ENCODE peak calls at places on chromosomes 12 and 14, in nine cellular contexts. O, F, B, L, D, T, S, I and V are unnamed samples.

GRCh38 chr14:76917759-76918175 is 91.6 kb downstream of the LRRC74A start:
- DNase-seq in O (no peak), F (no peak), B (peak; percentile 65), L (no peak), D (no peak), T (no peak), S (no peak), I (peak; percentile 81), V (no peak)

GRCh38 chr14:94382684-94383663 is 5.4 kb downstream of the SERPINA1 start:
- DNase-seq in O (no peak), F (no peak), B (no peak), L (no peak), D (no peak), T (no peak), S (no peak), I (no peak), V (no peak)

GRCh38 chr12:70774055-70774454 is 136.8 kb upstream of the PTPRB start:
- DNase-seq in O (no peak), F (no peak), B (no peak), L (no peak), D (peak; percentile 54), T (no peak), S (peak; percentile 80), I (no peak), V (no peak)

GRCh38 chr12:126608607-126609175 is 1543.5 kb downstream of the AACS start:
- DNase-seq in O (peak; percentile 7), F (no peak), B (no peak), L (no peak), D (no peak), T (no peak), S (no peak), I (no peak), V (no peak)

GRCh38 chr14:37230551-37231194 is 32.9 kb downstream of the MIPOL1 start:
- DNase-seq in O (peak; percentile 55), F (no peak), B (no peak), L (peak; percentile 71), D (peak; percentile 32), T (no peak), S (peak; percentile 69), I (no peak), V (no peak)

GRCh38 chr12:53868516-53868986 is 70.1 kb upstream of the HOXC13 start:
- DNase-seq in O (no peak), F (no peak), B (no peak), L (no peak), D (no peak), T (no peak), S (peak; percentile 82), I (no peak), V (no peak)

GRCh38 chr12:40144023-40144422 is 38.1 kb upstream of the SLC2A13 start:
- DNase-seq in O (no peak), F (no peak), B (no peak), L (no peak), D (no peak), T (no peak), S (no peak), I (no peak), V (no peak)

GRCh38 chr12:106096376-106096775 is 42.4 kb downstream of the NUAK1 start:
- DNase-seq in O (no peak), F (no peak), B (peak; percentile 28), L (no peak), D (no peak), T (no peak), S (peak; percentile 83), I (no peak), V (no peak)

GRCh38 chr12:71664411-71665108 is 459 bp downstream of the THAP2 start:
- DNase-seq in O (no peak), F (no peak), B (no peak), L (no peak), D (no peak), T (no peak), S (peak; percentile 19), I (no peak), V (no peak)

GRCh38 chr12:103855036-103855712 is 14.1 kb upstream of the NT5DC3 start:
- DNase-seq in O (no peak), F (no peak), B (no peak), L (peak; percentile 52), D (no peak), T (no peak), S (no peak), I (no peak), V (no peak)

GRCh38 chr12:29996993-29997392 is 213.3 kb upstream of the TMTC1 start:
- DNase-seq in O (no peak), F (no peak), B (no peak), L (no peak), D (no peak), T (no peak), S (no peak), I (no peak), V (no peak)

GRCh38 chr14:104363891-104364760 is 215.4 kb upstream of the C14orf180 start:
- DNase-seq in O (no peak), F (no peak), B (peak; percentile 78), L (no peak), D (no peak), T (no peak), S (no peak), I (peak; percentile 53), V (no peak)

GRCh38 chr12:34396006-34396860 is 373.9 kb downstream of the ALG10 start:
- DNase-seq in O (no peak), F (no peak), B (peak; percentile 7), L (no peak), D (no peak), T (no peak), S (no peak), I (peak; percentile 28), V (no peak)

GRCh38 chr14:105091335-105092123 is 26.3 kb upstream of the GPR132 start:
- DNase-seq in O (no peak), F (no peak), B (peak; percentile 94), L (peak; percentile 30), D (peak; percentile 47), T (peak; percentile 30), S (peak; percentile 94), I (peak; percentile 88), V (no peak)

GRCh38 chr14:105200074-105200473 is 19.0 kb upstream of the NUDT14 start:
- DNase-seq in O (no peak), F (no peak), B (no peak), L (no peak), D (no peak), T (peak; percentile 13), S (no peak), I (no peak), V (no peak)

GRCh38 chr12:131348226-131349010 is 362.5 kb upstream of the SFSWAP start:
- DNase-seq in O (no peak), F (no peak), B (no peak), L (no peak), D (no peak), T (no peak), S (no peak), I (no peak), V (no peak)

GRCh38 chr12:34595749-34596733 is 573.7 kb downstream of the ALG10 start:
- DNase-seq in O (no peak), F (no peak), B (no peak), L (no peak), D (no peak), T (no peak), S (no peak), I (peak; percentile 45), V (no peak)

GRCh38 chr12:120115692-120116442 is 686 bp downstream of the RAB35 start:
- DNase-seq in O (no peak), F (no peak), B (no peak), L (peak; percentile 28), D (no peak), T (peak; percentile 28), S (peak; percentile 56), I (peak; percentile 75), V (peak; percentile 46)

GRCh38 chr12:80698266-80698665 is 9.2 kb upstream of the MYF6 start:
- DNase-seq in O (no peak), F (no peak), B (no peak), L (no peak), D (no peak), T (no peak), S (no peak), I (no peak), V (no peak)

GRCh38 chr12:93737457-93738198 is 60.5 kb downstream of the CRADD start:
- DNase-seq in O (no peak), F (no peak), B (no peak), L (no peak), D (no peak), T (no peak), S (no peak), I (no peak), V (no peak)

GRCh38 chr14:69559581-69560011 is 15.1 kb downstream of the CCDC177 start:
- DNase-seq in O (peak; percentile 41), F (no peak), B (no peak), L (no peak), D (no peak), T (peak; percentile 73), S (no peak), I (no peak), V (no peak)

GRCh38 chr12:76916170-76916540 is 37.3 kb upstream of the CSRP2 start:
- DNase-seq in O (no peak), F (no peak), B (no peak), L (no peak), D (no peak), T (no peak), S (no peak), I (no peak), V (no peak)

GRCh38 chr12:2359725-2360629 is 307.2 kb downstream of the CACNA1C start:
- DNase-seq in O (no peak), F (no peak), B (no peak), L (no peak), D (no peak), T (no peak), S (no peak), I (no peak), V (no peak)

GRCh38 chr14:98909251-98909944 is 362.6 kb downstream of the BCL11B start:
- DNase-seq in O (no peak), F (no peak), B (no peak), L (peak; percentile 33), D (no peak), T (no peak), S (peak; percentile 96), I (no peak), V (peak; percentile 33)

GRCh38 chr14:68819260-68819691 is 26.4 kb upstream of the ZFP36L1 start:
- DNase-seq in O (no peak), F (no peak), B (peak; percentile 50), L (peak; percentile 70), D (peak; percentile 18), T (no peak), S (peak; percentile 91), I (no peak), V (no peak)

GRCh38 chr12:1666685-1667162 is 24.1 kb upstream of the ADIPOR2 start:
- DNase-seq in O (no peak), F (no peak), B (no peak), L (no peak), D (no peak), T (no peak), S (no peak), I (no peak), V (no peak)

GRCh38 chr12:26239508-26240328 is 44.3 kb downstream of the SSPN start:
- DNase-seq in O (no peak), F (no peak), B (no peak), L (peak; percentile 78), D (peak; percentile 70), T (no peak), S (peak; percentile 98), I (no peak), V (no peak)

GRCh38 chr14:76467843-76468242 is 91.9 kb downstream of the ESRRB start:
- DNase-seq in O (no peak), F (no peak), B (no peak), L (no peak), D (no peak), T (no peak), S (no peak), I (no peak), V (no peak)

GRCh38 chr12:80939231-80939950 is 1.7 kb upstream of the LIN7A start:
- DNase-seq in O (no peak), F (no peak), B (no peak), L (no peak), D (peak; percentile 23), T (no peak), S (no peak), I (no peak), V (no peak)

GRCh38 chr14:99768381-99768780 is 24.8 kb upstream of the EML1 start:
- DNase-seq in O (no peak), F (no peak), B (no peak), L (no peak), D (no peak), T (no peak), S (no peak), I (no peak), V (no peak)

GRCh38 chr12:89976866-89977265 is 268.2 kb upstream of the ATP2B1 start:
- DNase-seq in O (no peak), F (no peak), B (no peak), L (no peak), D (no peak), T (no peak), S (no peak), I (no peak), V (no peak)